ENCODE peak calls at places on chromosomes 7 and 10, in ten cellular contexts. J, Q, B, I, D, H, E, S, U and N are unnamed samples.

GRCh38 chr10:33519130-33519860 is 184.8 kb upstream of the NRP1 start:
- DNase-seq in H (no peak), S (no peak), D (no peak), I (no peak), B (no peak), Q (no peak), U (no peak), E (no peak), J (no peak), N (no peak)

GRCh38 chr10:24951201-24952145 is 933 bp downstream of the PRTFDC1 start:
- DNase-seq in I (no peak), H (no peak), S (peak), B (no peak), D (peak), J (no peak), E (peak), Q (no peak), U (peak), N (no peak)

GRCh38 chr7:35011085-35011484 is 26.2 kb downstream of the DPY19L1 start:
- DNase-seq in J (no peak), U (no peak), H (no peak), E (no peak), Q (no peak), I (no peak), S (no peak), B (no peak), D (no peak), N (no peak)

GRCh38 chr7:130814753-130815152 is 80.7 kb upstream of the KLF14 start:
- DNase-seq in Q (no peak), E (peak), J (peak), H (peak), I (peak), S (no peak), U (no peak), B (no peak), D (peak), N (no peak)

GRCh38 chr10:74153123-74153522 is 2.1 kb downstream of the ADK start:
- DNase-seq in D (peak), B (no peak), Q (no peak), J (no peak), I (peak), H (peak), U (peak), S (no peak), E (peak), N (no peak)

GRCh38 chr7:70569335-70569819 is 562.6 kb upstream of the GALNT17 start:
- DNase-seq in E (no peak), D (no peak), H (no peak), I (no peak), B (no peak), U (peak), Q (no peak), J (peak), S (no peak), N (no peak)

GRCh38 chr10:4721994-4722753 is 103.8 kb upstream of the AKR1E2 start:
- DNase-seq in D (peak), U (no peak), Q (no peak), I (peak), H (peak), J (no peak), E (peak), B (no peak), S (no peak), N (no peak)

GRCh38 chr10:15363031-15363430 is 8.1 kb downstream of the FAM171A1 start:
- DNase-seq in H (no peak), Q (peak), B (no peak), I (no peak), D (no peak), U (no peak), J (no peak), S (no peak), E (peak), N (no peak)

GRCh38 chr7:111364413-111364812 is 197.9 kb downstream of the IMMP2L start:
- DNase-seq in E (peak), U (no peak), J (no peak), I (peak), Q (peak), S (no peak), B (no peak), H (peak), D (peak), N (no peak)

GRCh38 chr7:132771301-132771730 is 195.0 kb upstream of the PLXNA4 start:
- DNase-seq in I (no peak), J (no peak), U (no peak), S (no peak), D (no peak), B (peak), E (peak), H (no peak), Q (no peak), N (no peak)

GRCh38 chr10:31404640-31405039 is 85.6 kb downstream of the ZEB1 start:
- DNase-seq in D (peak), H (no peak), U (peak), Q (no peak), E (peak), J (no peak), S (no peak), I (no peak), B (no peak), N (no peak)

GRCh38 chr10:11887381-11888227 is 64.4 kb downstream of the PROSER2 start:
- DNase-seq in B (no peak), J (no peak), U (no peak), D (no peak), S (peak), I (no peak), H (no peak), Q (no peak), E (no peak), N (no peak)

GRCh38 chr10:95288273-95288672 is 2.5 kb downstream of the PDLIM1 start:
- DNase-seq in D (no peak), J (no peak), E (no peak), H (no peak), U (no peak), S (no peak), Q (no peak), B (no peak), I (no peak), N (no peak)
- H3K4me3 ChIP-seq in D (no peak), J (peak), E (no peak), H (peak), U (peak), S (peak), Q (no peak), B (peak), I (no peak), N (peak)

DNA sequence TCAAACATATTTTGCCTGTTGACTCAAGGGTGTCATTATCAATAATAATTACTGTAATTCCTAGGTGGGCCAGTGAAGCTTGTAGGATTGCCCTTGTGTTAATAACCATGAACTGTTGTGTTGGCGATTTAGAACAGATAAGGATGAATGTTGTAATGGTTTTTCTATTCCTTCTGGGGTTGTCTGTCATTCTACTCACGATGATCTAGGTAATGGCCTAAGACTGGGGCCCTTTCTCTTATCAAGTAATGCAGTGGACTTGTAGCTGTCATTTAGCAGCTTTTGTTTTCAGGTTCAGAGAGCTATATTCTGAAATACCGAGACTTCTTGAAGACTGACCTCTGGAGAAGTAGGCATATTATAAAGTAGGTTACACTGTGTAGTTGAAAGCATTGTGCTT is 110.2 kb downstream of the TAF3 start:
- DNase-seq in E (no peak), J (no peak), S (no peak), Q (no peak), D (no peak), B (no peak), H (no peak), I (no peak), U (no peak), N (no peak)
- H3K4me3 ChIP-seq in E (no peak), J (no peak), S (no peak), Q (no peak), D (no peak), B (no peak), H (no peak), I (no peak), U (no peak), N (no peak)

GRCh38 chr7:24401628-24402593 is 117.9 kb downstream of the NPY start:
- DNase-seq in D (peak), E (peak), B (no peak), I (peak), S (no peak), Q (no peak), J (peak), U (peak), H (peak), N (no peak)
- H3K4me3 ChIP-seq in D (peak), E (peak), B (peak), I (no peak), S (no peak), Q (no peak), J (peak), U (no peak), H (peak), N (no peak)

GRCh38 chr10:102280397-102281015 is 35.2 kb downstream of the GBF1 start:
- DNase-seq in J (no peak), H (no peak), Q (no peak), I (peak), U (peak), B (no peak), D (peak), E (peak), S (no peak), N (no peak)
- H3K4me3 ChIP-seq in J (no peak), H (no peak), Q (no peak), I (no peak), U (peak), B (no peak), D (peak), E (no peak), S (peak), N (peak)

GRCh38 chr7:155490697-155491628 is 33.0 kb downstream of the EN2 start:
- DNase-seq in E (no peak), S (peak), H (no peak), U (no peak), I (no peak), D (peak), J (peak), Q (no peak), B (peak), N (no peak)

GRCh38 chr7:155491812-155492211 is 33.9 kb downstream of the EN2 start:
- DNase-seq in Q (no peak), H (no peak), D (no peak), J (no peak), E (no peak), B (no peak), I (no peak), S (no peak), U (no peak), N (no peak)

GRCh38 chr7:155489158-155489840 is 31.4 kb downstream of the EN2 start:
- DNase-seq in D (no peak), E (no peak), B (no peak), I (no peak), J (no peak), H (no peak), Q (no peak), S (no peak), U (no peak), N (no peak)

GRCh38 chr7:155488483-155489127 is 30.7 kb downstream of the EN2 start:
- DNase-seq in E (no peak), H (no peak), D (no peak), Q (no peak), I (no peak), J (no peak), U (no peak), B (no peak), S (no peak), N (no peak)

GRCh38 chr7:155489862-155490696 is 32.1 kb downstream of the EN2 start:
- DNase-seq in H (no peak), S (no peak), E (no peak), D (peak), J (no peak), I (no peak), Q (no peak), B (no peak), U (no peak), N (no peak)
- H3K4me3 ChIP-seq in H (no peak), S (peak), E (peak), D (peak), J (peak), I (no peak), Q (no peak), B (peak), U (no peak), N (peak)

GRCh38 chr10:122462533-122463465 is 1.4 kb downstream of the HTRA1 start:
- DNase-seq in B (no peak), I (peak), D (peak), J (no peak), U (peak), H (peak), Q (no peak), E (peak), S (peak), N (peak)

GRCh38 chr10:122459586-122460273 is 1.6 kb upstream of the HTRA1 start:
- DNase-seq in E (peak), J (no peak), D (peak), Q (peak), U (no peak), H (no peak), I (peak), B (no peak), S (no peak), N (no peak)

GRCh38 chr10:122461729-122462532 is 578 bp downstream of the HTRA1 start:
- DNase-seq in E (peak), I (no peak), D (no peak), Q (no peak), S (no peak), U (peak), H (peak), J (no peak), B (no peak), N (no peak)

GRCh38 chr10:122461367-122461728 is at the start of gene HTRA1:
- DNase-seq in Q (no peak), H (peak), B (no peak), U (peak), I (peak), E (peak), J (no peak), S (peak), D (peak), N (no peak)

GRCh38 chr10:122460891-122461293 is 461 bp upstream of the HTRA1 start:
- DNase-seq in I (no peak), U (no peak), H (no peak), Q (peak), S (no peak), D (peak), J (no peak), B (no peak), E (peak), N (no peak)
- H3K4me3 ChIP-seq in I (peak), U (peak), H (peak), Q (peak), S (peak), D (peak), J (no peak), B (no peak), E (peak), N (peak)

GRCh38 chr7:151245360-151246160 is 2.9 kb downstream of the SMARCD3 start:
- DNase-seq in B (peak), J (peak), I (no peak), D (no peak), E (peak), S (no peak), H (no peak), Q (no peak), U (peak), N (no peak)
- H3K4me3 ChIP-seq in B (no peak), J (no peak), I (peak), D (peak), E (peak), S (peak), H (no peak), Q (no peak), U (peak), N (peak)

GRCh38 chr10:93383562-93383981 is 98.6 kb downstream of the MYOF start:
- DNase-seq in U (no peak), I (peak), B (no peak), E (peak), J (no peak), S (no peak), Q (peak), H (peak), D (peak), N (no peak)
- H3K4me3 ChIP-seq in U (no peak), I (no peak), B (no peak), E (no peak), J (no peak), S (no peak), Q (no peak), H (no peak), D (no peak), N (no peak)